ENCODE peak calls at places on chromosomes 13 and 19, in eight cellular contexts. K is stomach, B is HL-60, F is breast epithelium, G is esophagus muscularis mucosa, L is sigmoid colon, E is transverse colon, H is GM23338. P is an unnamed sample.

GRCh38 chr13:29883941-29884518 is 33.6 kb upstream of the UBL3 start:
- DNase-seq in K (no peak), B (no peak), F (no peak), G (peak), L (no peak), E (no peak), H (no peak), P (no peak)

GRCh38 chr19:53076984-53077383 is 26.2 kb downstream of the ZNF160 start:
- DNase-seq in K (no peak), B (no peak), F (no peak), G (no peak), L (peak), E (peak), H (peak), P (peak)

GRCh38 chr19:19224852-19225494 is 13.2 kb downstream of the NCAN start:
- DNase-seq in K (peak), B (peak), F (peak), G (no peak), L (no peak), E (peak), H (peak), P (peak)

GRCh38 chr13:24670174-24670573 is 10.0 kb upstream of the ATP12A start:
- DNase-seq in K (no peak), B (no peak), F (no peak), G (no peak), L (no peak), E (no peak), H (no peak), P (no peak)

GRCh38 chr19:51339313-51339686 is 2.6 kb downstream of the VSIG10L start:
- DNase-seq in K (no peak), B (peak), F (peak), G (no peak), L (no peak), E (no peak), H (peak), P (no peak)

GRCh38 chr19:9700229-9700981 is 25.5 kb upstream of the ZNF562 start:
- DNase-seq in K (no peak), B (no peak), F (no peak), G (no peak), L (no peak), E (no peak), H (no peak), P (peak)

GRCh38 chr13:48532146-48532472 is 771 bp downstream of the RCBTB2 start:
- DNase-seq in K (no peak), B (no peak), F (no peak), G (peak), L (no peak), E (no peak), H (no peak), P (no peak)

GRCh38 chr13:71727036-71727435 is 140.0 kb downstream of the DACH1 start:
- DNase-seq in K (no peak), B (no peak), F (no peak), G (no peak), L (no peak), E (no peak), H (no peak), P (no peak)

GRCh38 chr19:9871626-9872338 is 36.7 kb downstream of the PIN1 start:
- DNase-seq in K (no peak), B (no peak), F (no peak), G (no peak), L (no peak), E (no peak), H (no peak), P (no peak)

GRCh38 chr19:5119297-5119998 is 150.5 kb downstream of the KDM4B start:
- DNase-seq in K (no peak), B (no peak), F (no peak), G (no peak), L (no peak), E (no peak), H (no peak), P (no peak)

GRCh38 chr19:5115771-5116202 is 146.9 kb downstream of the KDM4B start:
- DNase-seq in K (no peak), B (no peak), F (no peak), G (no peak), L (no peak), E (no peak), H (no peak), P (no peak)

GRCh38 chr19:5118026-5118425 is 149.1 kb downstream of the KDM4B start:
- DNase-seq in K (no peak), B (no peak), F (no peak), G (no peak), L (no peak), E (no peak), H (no peak), P (no peak)

GRCh38 chr19:5116292-5116691 is 147.4 kb downstream of the KDM4B start:
- DNase-seq in K (no peak), B (no peak), F (no peak), G (no peak), L (no peak), E (no peak), H (no peak), P (no peak)

GRCh38 chr19:5117421-5117820 is 148.5 kb downstream of the KDM4B start:
- DNase-seq in K (no peak), B (no peak), F (no peak), G (no peak), L (no peak), E (no peak), H (no peak), P (no peak)
- TF ChIP-seq CTCF in K (no peak), B (no peak), F (no peak), G (no peak), L (no peak), E (no peak), H (no peak), P (no peak)

GRCh38 chr19:47112166-47112663 is 1.4 kb downstream of the ZC3H4 start:
- DNase-seq in K (peak), B (peak), F (peak), G (peak), L (peak), E (peak), H (peak), P (peak)
- TF ChIP-seq POLR2AphosphoS5 in K (no peak), B (peak), F (peak), G (peak), L (peak), E (peak), H (peak), P (peak)

DNA sequence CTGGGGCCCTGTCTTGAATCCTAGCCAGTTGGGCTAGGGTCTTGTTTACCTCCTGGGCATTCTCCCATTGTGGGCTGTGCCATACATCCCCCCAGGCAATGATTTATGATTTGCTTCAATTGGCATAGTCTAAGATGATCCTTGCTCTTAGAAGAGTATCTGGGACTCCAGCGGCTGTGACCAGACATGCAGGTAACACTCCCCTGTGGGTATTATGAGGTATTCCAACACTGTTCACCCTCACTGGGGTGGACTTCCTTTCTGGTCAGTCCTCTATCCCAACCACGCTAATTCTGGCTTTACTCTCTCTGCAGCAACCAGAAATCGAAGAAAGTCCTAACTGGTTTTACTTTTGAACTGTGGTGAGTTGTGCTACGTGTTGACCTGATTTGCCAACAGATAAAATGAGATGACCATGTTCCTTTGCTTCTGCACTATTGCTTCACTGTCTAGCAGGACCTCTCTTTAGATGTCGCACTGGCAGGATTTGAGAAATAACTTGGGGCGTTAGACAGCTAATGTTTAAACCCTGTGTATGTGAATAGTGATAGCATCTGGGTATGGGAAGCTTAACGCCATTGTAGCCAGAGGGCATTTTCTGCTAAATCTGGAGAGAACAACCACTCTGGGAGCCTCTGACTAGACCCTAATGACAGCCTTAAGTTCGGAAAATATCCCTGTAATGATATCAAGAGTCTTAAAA is 6.7 kb upstream of the LRCH1 start:
- DNase-seq in K (no peak), B (no peak), F (no peak), G (no peak), L (no peak), E (no peak), H (no peak), P (no peak)
- TF ChIP-seq CTCF in K (no peak), B (no peak), F (no peak), G (no peak), L (no peak), E (no peak), H (no peak), P (no peak)

GRCh38 chr19:6737284-6737872 is at the start of gene GPR108:
- DNase-seq in K (peak), B (peak), F (peak), G (peak), L (peak), E (peak), H (peak), P (peak)
- TF ChIP-seq POLR2AphosphoS5 in K (no peak), B (no peak), F (peak), G (peak), L (peak), E (peak), H (peak), P (no peak)

GRCh38 chr19:1777149-1777548 is 23.8 kb downstream of the ONECUT3 start:
- DNase-seq in K (no peak), B (no peak), F (no peak), G (no peak), L (no peak), E (no peak), H (no peak), P (no peak)

GRCh38 chr19:1783354-1783753 is 28.7 kb downstream of the ATP8B3 start:
- DNase-seq in K (no peak), B (no peak), F (no peak), G (no peak), L (no peak), E (no peak), H (no peak), P (no peak)

GRCh38 chr19:1782501-1782900 is 29.2 kb downstream of the ONECUT3 start:
- DNase-seq in K (no peak), B (no peak), F (no peak), G (no peak), L (no peak), E (no peak), H (no peak), P (no peak)

GRCh38 chr19:1779604-1779973 is 26.3 kb downstream of the ONECUT3 start:
- DNase-seq in K (no peak), B (no peak), F (no peak), G (no peak), L (no peak), E (no peak), H (no peak), P (no peak)

GRCh38 chr19:1780272-1780957 is 27.1 kb downstream of the ONECUT3 start:
- DNase-seq in K (no peak), B (no peak), F (no peak), G (no peak), L (no peak), E (no peak), H (no peak), P (no peak)
- TF ChIP-seq CTCF in K (no peak), B (no peak), F (no peak), G (no peak), L (no peak), E (no peak), H (no peak), P (no peak)

DNA sequence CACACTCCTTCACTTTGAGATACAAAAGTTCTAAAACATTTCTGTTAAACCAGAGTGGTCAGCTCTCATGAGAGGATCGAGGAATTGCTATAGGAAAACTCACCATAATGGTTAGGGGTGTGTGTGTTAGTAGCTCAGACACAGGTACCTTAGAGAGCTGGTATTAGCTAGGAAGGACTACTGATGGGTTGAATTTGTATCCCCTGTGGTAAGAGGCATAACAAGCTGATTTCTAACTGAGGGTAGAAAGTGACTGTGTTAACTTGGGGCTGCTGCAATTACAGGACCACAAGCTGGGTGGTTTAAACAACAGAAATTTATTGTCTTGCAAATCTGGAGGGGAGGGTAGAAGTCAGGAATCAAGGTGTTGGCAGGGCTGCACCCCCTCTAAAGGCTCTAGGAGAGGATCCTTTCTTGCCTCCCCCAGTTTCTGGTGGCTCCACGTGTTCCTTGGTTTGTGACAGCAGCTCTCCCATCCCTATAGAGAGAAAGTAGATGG is 17.4 kb downstream of the LEUTX start:
- DNase-seq in K (no peak), B (no peak), F (no peak), G (no peak), L (no peak), E (no peak), H (peak), P (no peak)
- TF ChIP-seq POLR2AphosphoS5 in K (no peak), B (no peak), F (no peak), G (no peak), L (no peak), E (no peak), H (peak), P (no peak)

GRCh38 chr19:40214936-40215335 is 3.2 kb downstream of the TTC9B start:
- DNase-seq in K (no peak), B (no peak), F (no peak), G (no peak), L (no peak), E (no peak), H (no peak), P (no peak)

GRCh38 chr19:40217921-40218890 is at the start of gene TTC9B:
- DNase-seq in K (no peak), B (no peak), F (no peak), G (no peak), L (no peak), E (no peak), H (peak), P (no peak)

GRCh38 chr19:40216013-40216776 is 2.0 kb downstream of the TTC9B start:
- DNase-seq in K (no peak), B (no peak), F (no peak), G (no peak), L (no peak), E (no peak), H (peak), P (no peak)

GRCh38 chr19:40216777-40217026 is 1.5 kb downstream of the TTC9B start:
- DNase-seq in K (no peak), B (no peak), F (no peak), G (no peak), L (no peak), E (no peak), H (no peak), P (no peak)

GRCh38 chr19:40217027-40217810 is 965 bp downstream of the TTC9B start:
- DNase-seq in K (peak), B (no peak), F (no peak), G (no peak), L (no peak), E (peak), H (peak), P (peak)
- TF ChIP-seq CTCF in K (peak), B (no peak), F (no peak), G (no peak), L (no peak), E (peak), H (peak), P (no peak)

GRCh38 chr13:74017301-74018092 is 116.7 kb downstream of the KLF12 start:
- DNase-seq in K (no peak), B (no peak), F (no peak), G (no peak), L (no peak), E (no peak), H (no peak), P (no peak)
- TF ChIP-seq POLR2AphosphoS5 in K (no peak), B (no peak), F (no peak), G (no peak), L (no peak), E (no peak), H (no peak), P (no peak)

GRCh38 chr19:1177322-1178114 is 3.5 kb upstream of the SBNO2 start:
- DNase-seq in K (no peak), B (peak), F (no peak), G (no peak), L (peak), E (no peak), H (no peak), P (no peak)
- TF ChIP-seq CTCF in K (no peak), B (no peak), F (peak), G (no peak), L (no peak), E (no peak), H (no peak), P (no peak)

P was measured in prostate gland.